ENCODE peak calls at places on chromosomes 11 and 22, in nine cellular contexts. O is prostate gland, T is neural progenitor cell, N is heart right ventricle, Z is H1, U is DND-41, I is brain microvascular endothelial cell, L is thoracic aorta, C is GM23338. R is an unnamed sample.

GRCh38 chr22:21991774-21992173 is 9.2 kb upstream of the TOP3B start:
- DNase-seq in O (no peak), T (no peak), N (no peak), Z (no peak), U (no peak), I (no peak), L (no peak), C (no peak), R (no peak)

GRCh38 chr11:126132319-126132718 is 69.7 kb upstream of the CDON start:
- DNase-seq in O (peak; percentile 63), T (no peak), N (no peak), Z (no peak), U (no peak), I (no peak), L (no peak), C (no peak), R (no peak)

GRCh38 chr11:59644528-59644927 is 24.3 kb downstream of the PATL1 start:
- DNase-seq in O (no peak), T (no peak), N (no peak), Z (no peak), U (no peak), I (no peak), L (no peak), C (no peak), R (no peak)

GRCh38 chr11:117232022-117232878 is at the start of the genes PCSK7 and RNF214:
- DNase-seq in O (peak; percentile 67), T (peak; percentile 92), N (peak; percentile 79), Z (peak; percentile 38), U (peak; percentile 83), I (peak; percentile 49), L (no peak), C (peak; percentile 87), R (peak; percentile 80)

GRCh38 chr11:65434667-65435179 is 12.1 kb downstream of the NEAT1 start:
- DNase-seq in O (no peak), T (no peak), N (no peak), Z (no peak), U (no peak), I (no peak), L (no peak), C (no peak), R (no peak)

GRCh38 chr11:91299980-91300379 is 924.6 kb upstream of the FAT3 start:
- DNase-seq in O (no peak), T (no peak), N (no peak), Z (no peak), U (no peak), I (peak; percentile 54), L (no peak), C (no peak), R (no peak)

GRCh38 chr22:45199723-45200122 is 36.0 kb downstream of the NUP50 start:
- DNase-seq in O (no peak), T (no peak), N (no peak), Z (no peak), U (no peak), I (no peak), L (no peak), C (no peak), R (no peak)

GRCh38 chr11:102599642-102600261 is 25.4 kb downstream of the MMP20 start:
- DNase-seq in O (no peak), T (no peak), N (no peak), Z (no peak), U (no peak), I (peak; percentile 89), L (no peak), C (no peak), R (no peak)

GRCh38 chr11:66676279-66676919 is 1.3 kb downstream of the RBM4B start:
- DNase-seq in O (no peak), T (no peak), N (no peak), Z (no peak), U (no peak), I (no peak), L (no peak), C (no peak), R (no peak)
- H3K4me3 ChIP-seq in O (peak overlapping the region; percentile 53), T (peak overlapping the region; percentile 66), N (peak overlapping the region; percentile 3), Z (peak overlapping the region; percentile 69), U (peak overlapping the region; percentile 64), I (peak overlapping the region; percentile 17), L (peak overlapping the region; percentile 88), C (peak overlapping the region; percentile 65), R (peak overlapping the region; percentile 75)

GRCh38 chr11:705646-706438 is at the start of gene EPS8L2:
- DNase-seq in O (peak; percentile 76), T (peak; percentile 50), N (no peak), Z (no peak), U (no peak), I (no peak), L (no peak), C (peak; percentile 69), R (no peak)

GRCh38 chr11:706439-706956 is 467 bp downstream of the EPS8L2 start:
- DNase-seq in O (peak; percentile 30), T (no peak), N (no peak), Z (no peak), U (no peak), I (no peak), L (no peak), C (no peak), R (no peak)

GRCh38 chr11:704189-704798 is 1.7 kb upstream of the EPS8L2 start:
- DNase-seq in O (no peak), T (no peak), N (no peak), Z (no peak), U (no peak), I (no peak), L (no peak), C (no peak), R (no peak)

GRCh38 chr11:703515-703914 is 2.5 kb upstream of the EPS8L2 start:
- DNase-seq in O (no peak), T (no peak), N (no peak), Z (no peak), U (no peak), I (no peak), L (no peak), C (no peak), R (no peak)

GRCh38 chr11:704799-705645 is 1.0 kb upstream of the EPS8L2 start:
- DNase-seq in O (peak; percentile 82), T (no peak), N (no peak), Z (no peak), U (no peak), I (no peak), L (no peak), C (no peak), R (no peak)
- H3K27ac ChIP-seq in O (peak overlapping the region; percentile 88), T (no peak overlapping the region), N (no peak overlapping the region), Z (no peak overlapping the region), U (no peak overlapping the region), I (no peak overlapping the region), L (peak overlapping the region; percentile 95), C (no peak overlapping the region), R (peak overlapping the region; percentile 9)

GRCh38 chr11:28671326-28671725 is 563.1 kb downstream of the METTL15 start:
- DNase-seq in O (no peak), T (no peak), N (no peak), Z (no peak), U (no peak), I (no peak), L (no peak), C (no peak), R (no peak)

GRCh38 chr11:28677719-28678118 is 569.5 kb downstream of the METTL15 start:
- DNase-seq in O (no peak), T (no peak), N (no peak), Z (no peak), U (no peak), I (no peak), L (no peak), C (no peak), R (no peak)

GRCh38 chr11:28673687-28674431 is 565.7 kb downstream of the METTL15 start:
- DNase-seq in O (no peak), T (no peak), N (no peak), Z (no peak), U (no peak), I (no peak), L (no peak), C (peak; percentile 6), R (no peak)

GRCh38 chr11:28675183-28675582 is 567.0 kb downstream of the METTL15 start:
- DNase-seq in O (no peak), T (no peak), N (no peak), Z (no peak), U (no peak), I (no peak), L (no peak), C (no peak), R (no peak)

DNA sequence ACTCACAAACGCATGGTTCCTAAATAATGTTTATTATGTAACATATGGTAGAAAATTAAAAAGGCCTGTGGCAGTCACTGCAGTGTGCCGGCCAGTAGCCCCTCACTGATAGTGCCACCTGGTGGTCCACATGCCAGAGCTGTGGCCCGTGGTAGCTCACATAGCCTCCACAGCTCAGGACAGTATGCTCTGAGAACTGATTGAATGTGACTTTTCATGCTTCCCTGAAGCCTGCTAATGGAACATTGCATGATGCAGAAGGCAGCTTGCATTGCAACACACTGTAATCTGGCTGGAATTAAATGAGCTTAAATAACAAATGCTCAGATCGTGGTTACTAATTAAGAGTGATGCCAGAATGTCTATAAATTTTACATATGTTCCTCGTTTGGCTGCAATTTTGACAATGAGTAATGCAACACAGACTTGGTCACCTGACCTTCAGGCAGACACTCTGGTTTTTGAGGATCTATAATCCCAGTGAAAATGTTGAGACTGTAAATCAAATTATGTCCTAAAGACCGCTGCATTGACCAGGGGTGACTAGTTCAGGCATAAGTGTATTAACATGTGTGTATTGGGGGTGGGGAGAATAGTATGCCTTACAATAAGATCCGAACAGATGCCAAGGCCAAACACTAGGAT is 566.4 kb downstream of the METTL15 start:
- DNase-seq in O (no peak), T (peak; percentile 64), N (no peak), Z (peak; percentile 10), U (no peak), I (no peak), L (no peak), C (peak; percentile 57), R (no peak)
- TF ChIP-seq CTCF in O (peak; percentile 12), T (peak; percentile 74), N (peak; percentile 32), Z (peak; percentile 87), U (peak; percentile 49), I (peak; percentile 71), L (no peak), C (peak; percentile 78), R (peak; percentile 22)

GRCh38 chr11:128717581-128717980 is 23.7 kb downstream of the FLI1 start:
- DNase-seq in O (no peak), T (no peak), N (no peak), Z (no peak), U (peak; percentile 38), I (no peak), L (no peak), C (no peak), R (no peak)

GRCh38 chr11:128718064-128718463 is 24.2 kb downstream of the FLI1 start:
- DNase-seq in O (no peak), T (no peak), N (no peak), Z (no peak), U (no peak), I (no peak), L (no peak), C (peak; percentile 10), R (no peak)

GRCh38 chr11:128715691-128716153 is 21.9 kb downstream of the FLI1 start:
- DNase-seq in O (no peak), T (peak; percentile 14), N (peak; percentile 35), Z (no peak), U (no peak), I (peak; percentile 47), L (no peak), C (no peak), R (no peak)

GRCh38 chr11:128716231-128716630 is 22.4 kb downstream of the FLI1 start:
- DNase-seq in O (no peak), T (no peak), N (peak; percentile 22), Z (no peak), U (peak; percentile 72), I (no peak), L (no peak), C (no peak), R (no peak)

DNA sequence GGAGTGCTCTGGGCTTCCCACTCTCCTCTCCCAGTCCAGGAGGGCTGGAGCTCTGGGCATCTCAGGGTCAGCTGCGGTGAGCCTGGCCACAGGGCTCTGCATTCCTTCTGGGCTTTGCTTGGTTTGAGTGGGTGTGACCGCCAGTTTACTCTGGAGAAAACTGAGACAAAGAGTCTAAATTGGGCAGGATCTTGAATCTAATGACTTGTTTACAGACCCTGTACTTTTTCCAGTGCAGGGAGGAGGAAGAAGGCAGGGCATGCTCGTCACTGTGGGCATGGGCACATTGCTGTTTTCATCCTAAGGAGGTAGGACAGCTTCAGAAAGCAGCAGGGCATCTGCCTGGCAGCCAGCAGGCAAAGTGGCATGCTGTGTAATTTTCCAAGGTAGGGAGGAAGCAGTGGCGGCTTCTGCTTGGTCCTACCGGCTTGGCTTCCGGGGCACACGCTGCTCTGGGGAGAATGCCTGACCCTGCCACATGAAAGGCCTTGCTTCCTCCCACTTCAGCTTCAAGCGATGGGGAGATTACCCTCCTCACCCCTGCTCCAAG is 22.9 kb downstream of the FLI1 start:
- DNase-seq in O (no peak), T (peak; percentile 27), N (no peak), Z (no peak), U (peak; percentile 87), I (peak; percentile 53), L (no peak), C (peak; percentile 18), R (no peak)
- H3K4me3 ChIP-seq in O (no peak overlapping the region), T (no peak overlapping the region), N (no peak overlapping the region), Z (no peak overlapping the region), U (peak overlapping the region; percentile 53), I (no peak overlapping the region), L (peak overlapping the region; percentile 58), C (no peak overlapping the region), R (no peak overlapping the region)